ENCODE peak calls at places on chromosomes 2 and 18, in seven cellular contexts. One of them, this sample, is unnamed.

GRCh38 chr18:13688191-13689136 is 37.9 kb downstream of the FAM210A start:
- DNase-seq in NCI-H1092 treated with DMSO at 0.1 percent for 48 hours: no peak
- DNase-seq in NAMALWA: no peak
- DNase-seq in central memory CD4-positive, alpha-beta T cell: no peak
- DNase-seq in HEK293T: no peak
- DNase-seq in dorsolateral prefrontal cortex: no peak
- DNase-seq in GM12891: no peak
- DNase-seq in this sample: no peak

GRCh38 chr2:893311-893710 is 57.3 kb upstream of the SNTG2 start:
- DNase-seq in NCI-H1092 treated with DMSO at 0.1 percent for 48 hours: no peak
- DNase-seq in NAMALWA: peak; percentile 26
- DNase-seq in central memory CD4-positive, alpha-beta T cell: no peak
- DNase-seq in HEK293T: peak; percentile 66
- DNase-seq in dorsolateral prefrontal cortex: no peak
- DNase-seq in GM12891: no peak
- DNase-seq in this sample: no peak

GRCh38 chr2:8312861-8313768 is 368.7 kb upstream of the ID2 start:
- DNase-seq in NCI-H1092 treated with DMSO at 0.1 percent for 48 hours: no peak
- DNase-seq in NAMALWA: peak; percentile 63
- DNase-seq in central memory CD4-positive, alpha-beta T cell: peak; percentile 13
- DNase-seq in HEK293T: no peak
- DNase-seq in dorsolateral prefrontal cortex: no peak
- DNase-seq in GM12891: peak; percentile 41
- DNase-seq in this sample: peak; percentile 88

GRCh38 chr2:102522169-102522568 is 49.1 kb downstream of the SLC9A4 start:
- DNase-seq in NCI-H1092 treated with DMSO at 0.1 percent for 48 hours: no peak
- DNase-seq in NAMALWA: no peak
- DNase-seq in central memory CD4-positive, alpha-beta T cell: no peak
- DNase-seq in HEK293T: no peak
- DNase-seq in dorsolateral prefrontal cortex: no peak
- DNase-seq in GM12891: no peak
- DNase-seq in this sample: no peak

GRCh38 chr2:209496586-209496982 is 72.7 kb downstream of the MAP2 start:
- DNase-seq in NCI-H1092 treated with DMSO at 0.1 percent for 48 hours: no peak
- DNase-seq in NAMALWA: no peak
- DNase-seq in central memory CD4-positive, alpha-beta T cell: no peak
- DNase-seq in HEK293T: no peak
- DNase-seq in dorsolateral prefrontal cortex: no peak
- DNase-seq in GM12891: no peak
- DNase-seq in this sample: no peak

GRCh38 chr2:62192811-62193210 is 3.1 kb upstream of the B3GNT2 start:
- DNase-seq in NCI-H1092 treated with DMSO at 0.1 percent for 48 hours: no peak
- DNase-seq in NAMALWA: no peak
- DNase-seq in central memory CD4-positive, alpha-beta T cell: no peak
- DNase-seq in HEK293T: no peak
- DNase-seq in dorsolateral prefrontal cortex: no peak
- DNase-seq in GM12891: no peak
- DNase-seq in this sample: no peak

GRCh38 chr2:240914645-240915525 is 8.7 kb downstream of the CROCC2 start:
- DNase-seq in NCI-H1092 treated with DMSO at 0.1 percent for 48 hours: no peak
- DNase-seq in NAMALWA: peak; percentile 9
- DNase-seq in central memory CD4-positive, alpha-beta T cell: no peak
- DNase-seq in HEK293T: no peak
- DNase-seq in dorsolateral prefrontal cortex: no peak
- DNase-seq in GM12891: no peak
- DNase-seq in this sample: no peak

GRCh38 chr2:209637293-209637692 is 134.3 kb upstream of the UNC80 start:
- DNase-seq in NCI-H1092 treated with DMSO at 0.1 percent for 48 hours: no peak
- DNase-seq in NAMALWA: no peak
- DNase-seq in central memory CD4-positive, alpha-beta T cell: no peak
- DNase-seq in HEK293T: no peak
- DNase-seq in dorsolateral prefrontal cortex: no peak
- DNase-seq in GM12891: no peak
- DNase-seq in this sample: no peak

GRCh38 chr2:32926708-32927084 is 20.1 kb upstream of the LTBP1 start:
- DNase-seq in NCI-H1092 treated with DMSO at 0.1 percent for 48 hours: no peak
- DNase-seq in NAMALWA: no peak
- DNase-seq in central memory CD4-positive, alpha-beta T cell: no peak
- DNase-seq in HEK293T: no peak
- DNase-seq in dorsolateral prefrontal cortex: peak; percentile 57
- DNase-seq in GM12891: no peak
- DNase-seq in this sample: no peak

GRCh38 chr2:108403494-108403893 is 25.7 kb downstream of the SULT1C4 start:
- DNase-seq in NCI-H1092 treated with DMSO at 0.1 percent for 48 hours: no peak
- DNase-seq in NAMALWA: no peak
- DNase-seq in central memory CD4-positive, alpha-beta T cell: no peak
- DNase-seq in HEK293T: no peak
- DNase-seq in dorsolateral prefrontal cortex: no peak
- DNase-seq in GM12891: no peak
- DNase-seq in this sample: no peak

GRCh38 chr2:226915846-226916360 is 80.0 kb downstream of the RHBDD1 start:
- DNase-seq in NCI-H1092 treated with DMSO at 0.1 percent for 48 hours: no peak
- DNase-seq in NAMALWA: no peak
- DNase-seq in central memory CD4-positive, alpha-beta T cell: no peak
- DNase-seq in HEK293T: no peak
- DNase-seq in dorsolateral prefrontal cortex: no peak
- DNase-seq in GM12891: no peak
- DNase-seq in this sample: no peak

This sample was measured in NCI-H524.